ENCODE peak calls at places on chromosomes 16 and 17, in five cellular contexts. Z is ovary; I is keratinocyte; U is CD8-positive, alpha-beta memory T cell; E is hepatocyte. M is an unnamed sample.

GRCh38 chr16:65202461-65202860 is 80.6 kb upstream of the CDH11 start:
- DNase-seq in I (peak), U (no peak), Z (no peak), E (no peak), M (no peak)

GRCh38 chr17:5785343-5785742 is 201.0 kb upstream of the NLRP1 start:
- DNase-seq in U (no peak), E (no peak), I (no peak), Z (no peak), M (no peak)

GRCh38 chr17:2259769-2260536 is 43.6 kb downstream of the SMG6 start:
- DNase-seq in U (peak), Z (no peak), E (peak), I (no peak), M (peak)

GRCh38 chr17:78144146-78144719 is 2.0 kb upstream of the C17orf99 start:
- DNase-seq in Z (peak), I (no peak), E (peak), U (no peak), M (no peak)

GRCh38 chr17:80886641-80887573 is 104.7 kb upstream of the CHMP6 start:
- DNase-seq in U (no peak), I (no peak), E (no peak), Z (no peak), M (no peak)

GRCh38 chr17:44217738-44218343 is 1.6 kb downstream of the UBTF start:
- DNase-seq in E (no peak), U (no peak), Z (no peak), I (no peak), M (no peak)

GRCh38 chr17:68089881-68090280 is 54.3 kb downstream of the KPNA2 start:
- DNase-seq in U (no peak), E (peak), I (no peak), Z (no peak), M (no peak)

GRCh38 chr16:9192746-9193145 is 101.3 kb downstream of the HAPSTR1 start:
- DNase-seq in E (no peak), I (no peak), U (no peak), Z (no peak), M (no peak)

GRCh38 chr16:11562411-11562810 is 24.3 kb downstream of the LITAF start:
- DNase-seq in I (no peak), E (no peak), Z (no peak), U (no peak), M (no peak)

DNA sequence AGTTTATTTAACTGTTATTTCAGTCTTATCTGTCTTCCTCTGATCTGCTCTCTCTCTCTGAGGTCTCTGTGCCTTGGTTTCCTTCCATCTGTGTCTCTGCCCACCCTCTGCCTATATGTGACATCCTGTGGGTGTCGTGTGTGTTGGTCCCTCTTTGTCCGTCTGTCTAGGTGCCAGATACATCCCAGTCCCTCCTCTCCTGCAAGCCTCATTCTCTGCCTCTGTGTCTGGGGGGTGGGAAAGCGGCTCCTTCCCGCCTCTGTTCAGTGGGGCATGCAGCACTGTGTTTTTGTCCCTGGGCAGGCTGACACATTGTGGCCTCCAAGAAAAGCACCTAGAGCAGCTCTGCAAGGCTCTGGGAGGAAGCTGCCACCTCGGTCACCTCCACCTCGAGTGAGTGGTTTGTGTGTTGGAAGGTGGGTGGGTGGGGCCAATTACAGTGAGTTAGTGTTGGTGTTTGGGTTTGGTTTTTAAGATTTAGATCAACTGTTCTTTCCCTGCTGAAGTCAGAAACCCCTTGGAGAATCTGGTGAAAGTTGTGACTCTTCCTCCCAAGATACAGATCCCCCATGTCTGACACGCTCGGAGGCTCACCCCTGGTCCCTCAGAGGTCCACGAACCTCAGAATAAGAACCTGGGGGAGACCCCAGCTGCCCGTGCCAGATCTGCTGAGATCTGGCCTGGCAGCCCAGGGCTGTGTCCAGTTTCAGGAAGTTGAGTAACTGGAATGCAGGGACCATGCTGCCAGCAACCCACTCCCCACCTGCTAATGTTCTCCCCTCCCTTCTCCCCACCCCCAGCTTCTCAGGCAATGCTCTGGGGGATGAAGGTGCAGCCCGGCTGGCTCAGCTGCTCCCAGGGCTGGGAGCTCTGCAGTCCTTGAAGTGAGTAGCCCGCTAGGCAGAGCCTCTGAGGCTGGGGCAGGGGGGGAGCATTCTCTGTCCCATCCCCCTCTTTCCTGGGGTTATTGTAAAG is 50.9 kb upstream of the CPNE2 start:
- DNase-seq in I (no peak), E (no peak), U (peak), Z (no peak), M (peak)
- H3K27ac ChIP-seq in I (no peak), E (no peak), U (peak), Z (no peak), M (peak)

GRCh38 chr17:27597783-27598320 is 33.1 kb upstream of the LGALS9 start:
- DNase-seq in U (no peak), E (no peak), Z (no peak), I (no peak), M (no peak)
- H3K27ac ChIP-seq in U (no peak), E (no peak), Z (no peak), I (no peak), M (no peak)

GRCh38 chr16:69171325-69172095 is 15.5 kb upstream of the SNTB2 start:
- DNase-seq in E (no peak), Z (no peak), I (no peak), U (no peak), M (no peak)
- H3K27ac ChIP-seq in E (peak), Z (peak), I (no peak), U (no peak), M (no peak)

GRCh38 chr17:47295874-47296255 is 27.9 kb upstream of the EFCAB13 start:
- DNase-seq in I (no peak), E (no peak), Z (no peak), U (no peak), M (no peak)
- H3K27ac ChIP-seq in I (no peak), E (no peak), Z (no peak), U (no peak), M (no peak)

GRCh38 chr16:14309001-14309886 is 238.1 kb downstream of the MRTFB start:
- DNase-seq in I (peak), E (peak), Z (no peak), U (no peak), M (no peak)
- H3K27ac ChIP-seq in I (peak), E (peak), Z (peak), U (no peak), M (peak)

DNA sequence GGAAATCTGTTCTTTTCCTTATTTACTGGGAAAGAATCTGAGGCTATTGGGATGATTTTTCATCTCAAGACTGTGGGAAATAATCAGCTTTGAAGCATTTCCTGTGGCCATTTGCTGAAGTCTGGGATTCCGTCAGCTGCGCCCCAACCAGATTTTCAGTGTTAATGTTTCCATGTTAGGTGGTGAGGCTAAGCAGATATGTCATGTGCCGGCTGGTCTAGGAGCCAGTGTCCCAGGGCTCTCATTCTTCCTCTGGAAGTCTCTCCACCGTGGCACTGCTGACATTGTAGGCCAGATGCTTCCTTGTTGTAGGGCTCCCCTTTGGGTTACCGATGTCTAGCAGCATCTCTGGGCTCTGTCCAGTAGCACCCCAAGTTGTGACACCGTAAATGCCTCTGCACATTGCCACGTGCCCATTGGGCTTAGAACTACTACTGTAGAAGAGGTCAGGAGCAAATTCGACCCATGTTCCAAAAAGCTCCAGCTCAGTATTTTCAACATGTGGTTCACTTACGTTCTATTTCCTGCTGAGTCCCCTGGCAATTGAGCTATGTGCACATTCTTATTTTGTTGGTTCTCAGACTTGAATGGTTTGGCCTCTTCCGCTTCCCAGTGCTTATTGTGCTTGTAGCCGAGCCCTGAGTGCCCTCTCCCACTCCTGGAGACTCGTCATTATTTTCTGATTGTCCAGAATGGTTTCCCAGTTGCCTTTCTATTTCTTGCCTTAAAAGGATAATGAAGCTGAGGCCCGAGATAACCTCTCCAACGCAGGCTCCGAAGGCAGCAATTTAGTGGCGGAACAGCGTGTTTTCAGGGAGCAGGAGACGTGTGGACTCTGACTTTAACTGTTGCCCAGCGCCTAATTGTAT is 82.2 kb downstream of the SPECC1 start:
- DNase-seq in I (no peak), Z (peak), E (no peak), U (no peak), M (no peak)
- H3K27ac ChIP-seq in I (no peak), Z (peak), E (no peak), U (no peak), M (no peak)

GRCh38 chr17:52027620-52028019 is 130.9 kb downstream of the CA10 start:
- DNase-seq in U (no peak), I (peak), E (peak), Z (no peak), M (no peak)
- H3K27ac ChIP-seq in U (no peak), I (peak), E (peak), Z (no peak), M (no peak)

DNA sequence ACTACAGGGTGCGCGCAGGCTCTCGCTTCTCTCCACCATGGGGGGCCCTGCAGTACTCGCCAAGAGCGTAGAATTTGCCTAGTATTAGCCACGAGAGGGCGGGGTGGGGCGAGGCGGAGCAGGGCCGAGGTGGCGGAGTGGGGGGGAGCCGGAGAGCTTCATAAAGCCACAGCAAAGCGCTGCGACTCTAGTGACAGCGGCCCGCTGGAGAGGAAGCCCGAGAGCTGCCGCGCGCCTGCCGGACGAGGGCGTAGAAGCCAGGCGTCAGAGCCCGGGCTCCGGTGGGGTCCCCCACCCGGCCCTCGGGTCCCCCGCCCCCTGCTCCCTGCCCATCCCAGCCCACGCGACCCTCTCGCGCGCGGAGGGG is at the start of gene TBX21:
- DNase-seq in E (peak), U (peak), Z (no peak), I (no peak), M (peak)
- H3K27ac ChIP-seq in E (no peak), U (peak), Z (no peak), I (no peak), M (no peak)

GRCh38 chr17:36107660-36108059 is 4.0 kb downstream of the CCL4 start:
- DNase-seq in I (no peak), Z (no peak), U (peak), E (no peak), M (no peak)

GRCh38 chr17:36105718-36106117 is 2.1 kb downstream of the CCL4 start:
- DNase-seq in Z (no peak), E (no peak), U (no peak), I (no peak), M (no peak)

GRCh38 chr17:36104601-36105000 is 974 bp downstream of the CCL4 start:
- DNase-seq in Z (no peak), E (no peak), I (no peak), U (no peak), M (no peak)
- H3K27ac ChIP-seq in Z (no peak), E (no peak), I (no peak), U (peak), M (no peak)

GRCh38 chr16:85310868-85311585 is 198.8 kb upstream of the CIBAR2 start:
- DNase-seq in E (no peak), Z (no peak), I (no peak), U (no peak), M (no peak)
- H3K27ac ChIP-seq in E (no peak), Z (no peak), I (no peak), U (no peak), M (peak)

M was measured in CD4-positive, alpha-beta T cell.